ENCODE peak calls at places on chromosome 19, in five cellular contexts. One of them, this sample, is unnamed.

GRCh38 chr19:33798701-33799111 is 2.0 kb downstream of the KCTD15 start:
- DNase-seq in esophagus squamous epithelium: no peak
- DNase-seq in breast epithelium: no peak
- DNase-seq in right lobe of liver: no peak
- DNase-seq in ovary: no peak
- DNase-seq in this sample: no peak

GRCh38 chr19:38298841-38299680 is 5.0 kb upstream of the C19orf33 start:
- DNase-seq in breast epithelium: no peak
- DNase-seq in ovary: no peak
- DNase-seq in esophagus squamous epithelium: no peak
- DNase-seq in right lobe of liver: no peak
- DNase-seq in this sample: no peak

GRCh38 chr19:17156296-17156946 is 58.7 kb upstream of the USE1 start:
- DNase-seq in right lobe of liver: no peak
- DNase-seq in breast epithelium: no peak
- DNase-seq in esophagus squamous epithelium: no peak
- DNase-seq in ovary: no peak
- DNase-seq in this sample: no peak

GRCh38 chr19:18478545-18479311 is 40.8 kb upstream of the ISYNA1 start:
- DNase-seq in esophagus squamous epithelium: peak; percentile 46
- DNase-seq in breast epithelium: no peak
- DNase-seq in ovary: peak; percentile 70
- DNase-seq in right lobe of liver: peak; percentile 76
- DNase-seq in this sample: peak; percentile 56

GRCh38 chr19:31315621-31316011 is 33.6 kb downstream of the TSHZ3 start:
- DNase-seq in ovary: no peak
- DNase-seq in right lobe of liver: no peak
- DNase-seq in breast epithelium: no peak
- DNase-seq in esophagus squamous epithelium: no peak
- DNase-seq in this sample: no peak

GRCh38 chr19:18379803-18380747 is 5.9 kb upstream of the GDF15 start:
- DNase-seq in right lobe of liver: peak; percentile 99
- DNase-seq in ovary: peak; percentile 93
- DNase-seq in breast epithelium: peak; percentile 94
- DNase-seq in esophagus squamous epithelium: no peak
- DNase-seq in this sample: peak; percentile 89

GRCh38 chr19:45641274-45642105 is 2.3 kb upstream of the EML2 start:
- DNase-seq in ovary: peak; percentile 30
- DNase-seq in breast epithelium: peak; percentile 87
- DNase-seq in right lobe of liver: peak; percentile 83
- DNase-seq in esophagus squamous epithelium: peak; percentile 27
- DNase-seq in this sample: peak; percentile 74

GRCh38 chr19:1923319-1923718 is 17.7 kb upstream of the CSNK1G2 start:
- DNase-seq in right lobe of liver: no peak
- DNase-seq in ovary: no peak
- DNase-seq in breast epithelium: no peak
- DNase-seq in esophagus squamous epithelium: no peak
- DNase-seq in this sample: no peak

GRCh38 chr19:58054792-58055482 is 4.1 kb upstream of the ZNF135 start:
- DNase-seq in ovary: peak; percentile 40
- DNase-seq in right lobe of liver: no peak
- DNase-seq in breast epithelium: no peak
- DNase-seq in esophagus squamous epithelium: no peak
- DNase-seq in this sample: peak; percentile 67

GRCh38 chr19:8446055-8446709 is 1.4 kb downstream of the HNRNPM start:
- DNase-seq in breast epithelium: no peak
- DNase-seq in right lobe of liver: no peak
- DNase-seq in esophagus squamous epithelium: no peak
- DNase-seq in ovary: no peak
- DNase-seq in this sample: no peak

GRCh38 chr19:43731346-43731745 is 15.5 kb downstream of the IRGC start:
- DNase-seq in breast epithelium: no peak
- DNase-seq in esophagus squamous epithelium: no peak
- DNase-seq in ovary: no peak
- DNase-seq in right lobe of liver: no peak
- DNase-seq in this sample: no peak

GRCh38 chr19:6402834-6403608 is 10.1 kb upstream of the GTF2F1 start:
- DNase-seq in ovary: no peak
- DNase-seq in right lobe of liver: no peak
- DNase-seq in breast epithelium: no peak
- DNase-seq in esophagus squamous epithelium: no peak
- DNase-seq in this sample: peak; percentile 51

GRCh38 chr19:33678796-33679195 is 57.0 kb downstream of the CHST8 start:
- DNase-seq in right lobe of liver: peak; percentile 31
- DNase-seq in breast epithelium: peak; percentile 43
- DNase-seq in ovary: no peak
- DNase-seq in esophagus squamous epithelium: no peak
- DNase-seq in this sample: peak; percentile 34

GRCh38 chr19:36213793-36214387 is 575 bp downstream of the ZNF565 start:
- DNase-seq in esophagus squamous epithelium: no peak
- DNase-seq in right lobe of liver: no peak
- DNase-seq in breast epithelium: no peak
- DNase-seq in ovary: no peak
- DNase-seq in this sample: no peak

GRCh38 chr19:39546599-39546998 is 6.6 kb upstream of the EID2 start:
- DNase-seq in esophagus squamous epithelium: no peak
- DNase-seq in breast epithelium: no peak
- DNase-seq in right lobe of liver: no peak
- DNase-seq in ovary: no peak
- DNase-seq in this sample: no peak

GRCh38 chr19:1516395-1516753 is 3.6 kb upstream of the ADAMTSL5 start:
- DNase-seq in ovary: no peak
- DNase-seq in breast epithelium: no peak
- DNase-seq in right lobe of liver: no peak
- DNase-seq in esophagus squamous epithelium: no peak
- DNase-seq in this sample: peak; percentile 68

GRCh38 chr19:48990400-48990799 is 2.7 kb downstream of the GYS1 start:
- DNase-seq in ovary: no peak
- DNase-seq in right lobe of liver: no peak
- DNase-seq in breast epithelium: no peak
- DNase-seq in esophagus squamous epithelium: no peak
- DNase-seq in this sample: no peak

GRCh38 chr19:48987323-48987722 is 5.8 kb downstream of the GYS1 start:
- DNase-seq in right lobe of liver: no peak
- DNase-seq in breast epithelium: no peak
- DNase-seq in esophagus squamous epithelium: no peak
- DNase-seq in ovary: no peak
- DNase-seq in this sample: no peak

GRCh38 chr19:48988286-48988685 is 4.8 kb downstream of the GYS1 start:
- DNase-seq in ovary: no peak
- DNase-seq in right lobe of liver: no peak
- DNase-seq in breast epithelium: no peak
- DNase-seq in esophagus squamous epithelium: no peak
- DNase-seq in this sample: no peak

GRCh38 chr19:48989701-48990291 is 3.3 kb downstream of the GYS1 start:
- DNase-seq in ovary: no peak
- DNase-seq in breast epithelium: no peak
- DNase-seq in right lobe of liver: no peak
- DNase-seq in esophagus squamous epithelium: no peak
- DNase-seq in this sample: no peak

DNA sequence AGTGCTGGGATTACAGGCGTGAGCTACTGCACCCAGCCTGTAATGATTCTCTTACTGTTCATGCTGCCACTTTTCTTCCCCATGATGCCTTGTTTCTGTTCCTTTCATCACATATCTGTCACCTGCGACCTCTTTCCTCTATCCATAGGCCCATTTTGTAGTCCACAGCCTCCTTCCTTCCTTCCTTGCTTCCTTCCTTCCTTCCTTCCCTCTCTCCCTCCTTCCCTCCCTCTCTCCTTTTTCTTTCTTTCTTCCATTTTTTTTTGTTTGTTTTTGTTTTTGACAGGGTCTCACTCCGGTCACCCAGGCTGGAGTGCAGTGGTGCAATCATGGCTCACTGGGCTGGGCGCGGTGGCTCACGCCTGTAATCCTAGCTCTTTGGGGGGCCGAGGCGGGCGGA is 4.2 kb downstream of the GYS1 start:
- DNase-seq in ovary: no peak
- DNase-seq in esophagus squamous epithelium: no peak
- DNase-seq in breast epithelium: no peak
- DNase-seq in right lobe of liver: no peak
- DNase-seq in this sample: no peak
- H3K4me3 ChIP-seq in ovary: no peak overlapping the region
- H3K4me3 ChIP-seq in esophagus squamous epithelium: no peak overlapping the region
- H3K4me3 ChIP-seq in breast epithelium: no peak overlapping the region
- H3K4me3 ChIP-seq in right lobe of liver: no peak overlapping the region
- H3K4me3 ChIP-seq in this sample: no peak overlapping the region

DNA sequence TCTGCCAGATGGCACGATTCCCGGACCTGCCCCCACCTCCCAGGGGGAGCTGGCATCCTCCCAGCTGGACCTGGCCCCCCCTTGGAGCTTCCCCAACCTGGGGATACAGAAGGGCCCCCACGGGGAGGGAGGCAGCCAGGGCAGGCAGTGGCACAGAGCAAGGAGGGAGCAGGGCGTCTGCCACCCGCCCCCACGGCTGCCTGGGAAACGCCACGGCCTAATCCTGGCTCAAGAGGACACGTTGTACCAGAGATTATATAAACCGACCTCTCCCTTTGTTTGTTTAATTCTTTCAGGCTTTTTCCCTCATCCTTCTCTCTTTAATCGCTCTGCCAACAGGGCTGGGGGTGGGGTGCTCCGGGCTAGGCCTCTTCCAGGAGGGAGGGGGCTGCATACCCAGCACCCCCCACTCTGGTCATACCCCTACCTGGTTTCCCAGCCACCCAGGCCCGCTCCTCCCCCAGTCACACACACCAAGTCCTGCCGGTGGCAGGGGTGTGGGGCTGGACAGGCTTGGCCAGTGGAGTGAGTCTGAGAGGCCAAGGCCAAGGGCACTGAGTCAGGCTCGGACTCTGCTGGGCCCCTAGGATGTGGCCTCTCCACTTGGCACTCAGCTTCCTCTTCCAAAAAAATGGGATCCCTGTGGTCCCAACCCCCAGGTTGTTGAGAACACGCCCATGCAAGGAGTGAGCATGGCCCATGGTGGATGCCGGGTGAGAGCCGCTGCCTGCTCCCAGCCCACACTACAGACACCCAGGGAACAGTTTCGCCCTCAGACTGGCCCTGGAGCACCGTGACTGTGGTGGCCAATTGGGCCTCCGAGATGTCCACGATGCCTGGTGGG is 29.5 kb upstream of the NFIC start:
- DNase-seq in ovary: peak; percentile 96
- DNase-seq in esophagus squamous epithelium: no peak
- DNase-seq in right lobe of liver: peak; percentile 97
- DNase-seq in breast epithelium: peak; percentile 97
- DNase-seq in this sample: peak; percentile 95
- TF ChIP-seq POLR2A in ovary: peak; percentile 41
- TF ChIP-seq POLR2A in esophagus squamous epithelium: no peak
- TF ChIP-seq POLR2A in right lobe of liver: peak; percentile 48
- TF ChIP-seq POLR2A in breast epithelium: peak; percentile 13
- TF ChIP-seq POLR2A in this sample: no peak

DNA sequence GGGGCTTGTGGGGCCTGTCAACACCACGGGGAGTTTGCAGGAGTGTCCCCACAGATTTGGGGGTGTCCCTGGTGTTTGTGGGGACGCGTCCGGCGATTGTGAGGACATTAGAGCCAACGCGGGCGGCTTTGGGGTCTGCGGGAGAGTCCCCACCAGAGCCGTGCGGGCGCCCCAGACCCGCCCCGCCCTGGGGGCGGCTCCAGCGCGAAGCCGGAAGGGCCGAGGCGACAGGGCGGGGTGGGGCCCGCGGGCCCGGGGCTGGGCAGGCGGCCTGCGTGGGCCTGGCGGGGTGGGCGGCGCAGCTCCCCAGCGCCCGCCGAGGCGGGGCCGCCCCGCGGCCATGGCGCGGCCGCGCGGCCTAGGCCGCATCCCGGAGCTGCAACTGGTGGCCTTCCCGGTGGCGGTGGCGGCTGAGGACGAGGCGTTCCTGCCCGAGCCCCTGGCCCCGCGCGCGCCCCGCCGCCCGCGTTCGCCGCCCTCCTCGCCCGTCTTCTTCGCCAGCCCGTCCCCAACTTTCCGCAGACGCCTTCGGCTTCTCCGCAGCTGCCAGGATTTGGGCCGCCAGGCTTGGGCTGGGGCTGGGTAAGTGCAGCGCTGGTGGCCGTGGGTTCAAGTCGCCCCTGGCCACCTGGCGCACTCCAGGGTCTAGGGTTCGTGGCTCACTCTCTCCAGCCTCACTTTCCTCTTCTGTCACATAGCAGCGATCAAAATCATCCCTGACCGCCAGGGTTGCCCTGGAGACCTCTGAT is 10.3 kb downstream of the PDE4A start:
- DNase-seq in breast epithelium: no peak
- DNase-seq in right lobe of liver: no peak
- DNase-seq in ovary: no peak
- DNase-seq in esophagus squamous epithelium: no peak
- DNase-seq in this sample: no peak
- H3K4me1 ChIP-seq in breast epithelium: peaks cover 3% of the 10 kb centered on the region
- H3K4me1 ChIP-seq in right lobe of liver: peaks cover 8% of the 10 kb centered on the region
- H3K4me1 ChIP-seq in ovary: peaks cover 3% of the 10 kb centered on the region
- H3K4me1 ChIP-seq in esophagus squamous epithelium: peaks cover 31% of the 10 kb centered on the region
- H3K4me1 ChIP-seq in this sample: no peaks in the 10 kb centered on the region

DNA sequence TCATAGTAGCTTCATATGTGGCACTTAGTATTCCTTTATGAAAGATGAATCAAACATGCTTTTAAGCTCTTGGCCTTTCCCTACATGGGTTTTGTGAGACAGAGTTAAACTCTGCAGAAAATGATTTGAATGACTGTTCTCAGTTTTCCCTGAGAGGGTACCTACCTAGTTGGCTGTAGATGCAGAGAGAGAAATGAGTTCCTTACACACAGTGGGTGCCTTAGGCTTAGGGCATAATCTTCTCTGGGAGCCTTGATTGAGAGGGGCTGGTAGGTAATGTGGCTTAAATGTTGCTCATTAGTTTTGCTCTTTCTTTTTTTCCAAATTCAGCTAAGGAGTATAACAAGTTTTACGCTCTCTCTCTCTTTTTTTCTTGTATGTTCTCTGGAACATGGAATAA is 3.0 kb downstream of the URI1 start:
- DNase-seq in right lobe of liver: no peak
- DNase-seq in breast epithelium: no peak
- DNase-seq in esophagus squamous epithelium: no peak
- DNase-seq in ovary: no peak
- DNase-seq in this sample: no peak
- H3K4me3 ChIP-seq in right lobe of liver: no peak overlapping the region
- H3K4me3 ChIP-seq in breast epithelium: no peak overlapping the region
- H3K4me3 ChIP-seq in esophagus squamous epithelium: no peak overlapping the region
- H3K4me3 ChIP-seq in ovary: no peak overlapping the region
- H3K4me3 ChIP-seq in this sample: no peak overlapping the region

GRCh38 chr19:55641376-55642152 is 762 bp downstream of the ZNF580 start:
- DNase-seq in ovary: peak; percentile 36
- DNase-seq in breast epithelium: no peak
- DNase-seq in esophagus squamous epithelium: no peak
- DNase-seq in right lobe of liver: no peak
- DNase-seq in this sample: no peak
- TF ChIP-seq POLR2A in ovary: no peak
- TF ChIP-seq POLR2A in breast epithelium: no peak
- TF ChIP-seq POLR2A in esophagus squamous epithelium: no peak
- TF ChIP-seq POLR2A in right lobe of liver: no peak
- TF ChIP-seq POLR2A in this sample: no peak

DNA sequence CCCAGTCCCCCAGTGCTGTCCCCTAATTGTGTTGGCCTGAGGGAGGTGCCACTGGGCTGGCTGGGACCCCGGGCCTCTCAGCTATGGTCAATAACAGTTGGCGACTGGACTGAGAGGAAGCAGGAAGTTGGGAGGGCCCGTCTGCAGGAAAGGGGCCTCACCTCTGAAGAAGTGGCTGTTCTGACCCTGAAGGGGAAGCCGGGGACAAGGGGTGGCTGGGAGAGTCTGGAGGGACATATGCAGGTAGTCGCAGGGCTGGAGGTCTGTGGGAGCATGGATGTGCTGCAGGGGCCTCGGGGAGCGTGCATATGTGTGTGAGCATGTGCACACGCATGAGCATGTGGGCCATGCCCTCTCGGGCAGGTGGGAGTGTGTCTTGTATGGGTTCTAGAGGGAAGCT is 5.9 kb downstream of the PKN1 start:
- DNase-seq in esophagus squamous epithelium: no peak
- DNase-seq in right lobe of liver: no peak
- DNase-seq in ovary: no peak
- DNase-seq in breast epithelium: no peak
- DNase-seq in this sample: no peak
- H3K4me1 ChIP-seq in esophagus squamous epithelium: peaks cover 57% of the 10 kb centered on the region
- H3K4me1 ChIP-seq in right lobe of liver: peaks cover 5% of the 10 kb centered on the region
- H3K4me1 ChIP-seq in ovary: peaks cover 12% of the 10 kb centered on the region
- H3K4me1 ChIP-seq in breast epithelium: peaks cover 4% of the 10 kb centered on the region
- H3K4me1 ChIP-seq in this sample: peaks cover 22% of the 10 kb centered on the region

This sample was measured in testis.